ENCODE peak calls at places on chromosomes 6 and 20, in four cellular contexts. One of them, this sample, is unnamed.

GRCh38 chr6:155108070-155108815 is 113.1 kb downstream of the TIAM2 start:
- DNase-seq in left lung: no peak
- DNase-seq in mesendoderm: peak; percentile 58
- DNase-seq in IMR-90: peak; percentile 37
- DNase-seq in this sample: no peak

GRCh38 chr6:110414669-110415296 is 592 bp downstream of the DDO start:
- DNase-seq in left lung: no peak
- DNase-seq in mesendoderm: no peak
- DNase-seq in IMR-90: no peak
- DNase-seq in this sample: no peak

GRCh38 chr6:336159-337114 is 44.1 kb downstream of the DUSP22 start:
- DNase-seq in left lung: no peak
- DNase-seq in mesendoderm: no peak
- DNase-seq in IMR-90: no peak
- DNase-seq in this sample: no peak

GRCh38 chr6:72704979-72705378 is 83.1 kb downstream of the KCNQ5 start:
- DNase-seq in left lung: no peak
- DNase-seq in mesendoderm: no peak
- DNase-seq in IMR-90: no peak
- DNase-seq in this sample: no peak

GRCh38 chr6:46078294-46078693 is 51.5 kb upstream of the ENPP4 start:
- DNase-seq in left lung: no peak
- DNase-seq in mesendoderm: no peak
- DNase-seq in IMR-90: no peak
- DNase-seq in this sample: no peak

GRCh38 chr6:96450082-96450759 is 71.4 kb upstream of the UFL1 start:
- DNase-seq in left lung: peak; percentile 61
- DNase-seq in mesendoderm: no peak
- DNase-seq in IMR-90: no peak
- DNase-seq in this sample: no peak

GRCh38 chr20:42906120-42906519 is 283.6 kb downstream of the PTPRT start:
- DNase-seq in left lung: no peak
- DNase-seq in mesendoderm: no peak
- DNase-seq in IMR-90: no peak
- DNase-seq in this sample: no peak

GRCh38 chr6:42135722-42136121 is 6.7 kb downstream of the C6orf132 start:
- DNase-seq in left lung: no peak
- DNase-seq in mesendoderm: peak; percentile 53
- DNase-seq in IMR-90: no peak
- DNase-seq in this sample: no peak

GRCh38 chr6:7138111-7138510 is 30.4 kb downstream of the RREB1 start:
- DNase-seq in left lung: no peak
- DNase-seq in mesendoderm: no peak
- DNase-seq in IMR-90: no peak
- DNase-seq in this sample: no peak

GRCh38 chr6:7138921-7139358 is 31.2 kb downstream of the RREB1 start:
- DNase-seq in left lung: no peak
- DNase-seq in mesendoderm: peak; percentile 93
- DNase-seq in IMR-90: no peak
- DNase-seq in this sample: no peak

GRCh38 chr6:7135755-7136154 is 28.0 kb downstream of the RREB1 start:
- DNase-seq in left lung: no peak
- DNase-seq in mesendoderm: no peak
- DNase-seq in IMR-90: no peak
- DNase-seq in this sample: no peak

GRCh38 chr6:7136859-7137334 is 29.1 kb downstream of the RREB1 start:
- DNase-seq in left lung: no peak
- DNase-seq in mesendoderm: peak; percentile 57
- DNase-seq in IMR-90: no peak
- DNase-seq in this sample: no peak

GRCh38 chr6:7137335-7138106 is 29.8 kb downstream of the RREB1 start:
- DNase-seq in left lung: peak; percentile 71
- DNase-seq in mesendoderm: peak; percentile 76
- DNase-seq in IMR-90: peak; percentile 77
- DNase-seq in this sample: peak; percentile 78
- H3K4me1 ChIP-seq in left lung: peaks cover 26% of the 10 kb centered on the region
- H3K4me1 ChIP-seq in mesendoderm: peaks cover 13% of the 10 kb centered on the region
- H3K4me1 ChIP-seq in IMR-90: peaks cover 14% of the 10 kb centered on the region
- H3K4me1 ChIP-seq in this sample: peaks cover 55% of the 10 kb centered on the region

GRCh38 chr6:138543648-138544047 is 44.4 kb upstream of the NHSL1 start:
- DNase-seq in left lung: no peak
- DNase-seq in mesendoderm: no peak
- DNase-seq in IMR-90: no peak
- DNase-seq in this sample: no peak

GRCh38 chr6:138541793-138542481 is 42.6 kb upstream of the NHSL1 start:
- DNase-seq in left lung: no peak
- DNase-seq in mesendoderm: peak; percentile 61
- DNase-seq in IMR-90: no peak
- DNase-seq in this sample: no peak

GRCh38 chr6:138539882-138540281 is 40.6 kb upstream of the NHSL1 start:
- DNase-seq in left lung: no peak
- DNase-seq in mesendoderm: no peak
- DNase-seq in IMR-90: peak; percentile 38
- DNase-seq in this sample: no peak

GRCh38 chr6:138538390-138539031 is 39.2 kb upstream of the NHSL1 start:
- DNase-seq in left lung: no peak
- DNase-seq in mesendoderm: no peak
- DNase-seq in IMR-90: peak; percentile 83
- DNase-seq in this sample: no peak

GRCh38 chr6:138540468-138540867 is 41.2 kb upstream of the NHSL1 start:
- DNase-seq in left lung: no peak
- DNase-seq in mesendoderm: no peak
- DNase-seq in IMR-90: peak; percentile 97
- DNase-seq in this sample: no peak
- H3K4me1 ChIP-seq in left lung: peaks cover 12% of the 10 kb centered on the region
- H3K4me1 ChIP-seq in mesendoderm: peaks cover 10% of the 10 kb centered on the region
- H3K4me1 ChIP-seq in IMR-90: peaks cover 26% of the 10 kb centered on the region
- H3K4me1 ChIP-seq in this sample: no peaks in the 10 kb centered on the region

DNA sequence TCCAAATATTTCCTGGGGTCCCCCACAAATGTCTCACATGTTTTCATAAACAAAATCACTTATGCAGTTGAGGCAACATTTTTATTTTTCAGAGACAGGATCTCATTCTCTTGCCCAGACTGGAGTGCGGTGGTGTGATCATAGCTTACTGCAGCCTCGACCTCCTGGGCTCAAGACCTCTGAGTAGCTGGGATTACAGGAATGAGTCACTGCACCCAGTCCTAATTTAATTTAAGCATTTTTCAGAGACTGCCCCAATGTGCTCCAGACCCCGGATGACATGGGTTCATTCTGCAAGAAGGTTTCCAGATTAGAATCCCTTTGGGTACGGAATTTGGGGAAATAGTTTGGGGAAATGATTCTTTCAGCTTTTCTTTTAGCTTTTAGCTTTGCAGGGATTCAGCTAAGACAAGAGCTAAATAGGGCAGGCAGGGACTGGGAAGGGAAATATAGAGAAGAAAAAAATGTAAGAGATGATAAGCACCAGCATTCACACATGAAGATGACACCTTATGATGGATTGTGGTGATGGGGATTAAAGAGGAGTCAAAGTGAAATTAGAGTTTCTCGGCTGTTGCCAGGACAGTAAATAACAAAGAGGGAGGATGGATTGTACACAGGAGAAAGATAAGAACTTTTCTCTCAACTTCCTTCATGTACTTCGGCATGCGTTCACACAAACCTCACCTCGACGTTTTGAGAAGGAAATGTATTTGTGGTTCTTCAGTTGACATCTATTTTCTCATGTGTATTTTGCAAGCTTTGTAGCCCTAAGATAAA is 169.4 kb upstream of the TAB2 start:
- DNase-seq in left lung: no peak
- DNase-seq in mesendoderm: no peak
- DNase-seq in IMR-90: no peak
- DNase-seq in this sample: no peak
- H3K4me1 ChIP-seq in left lung: no peaks in the 10 kb centered on the region
- H3K4me1 ChIP-seq in mesendoderm: no peaks in the 10 kb centered on the region
- H3K4me1 ChIP-seq in IMR-90: peaks cover 2% of the 10 kb centered on the region
- H3K4me1 ChIP-seq in this sample: peaks cover 25% of the 10 kb centered on the region

GRCh38 chr20:33820362-33820761 is 9.2 kb downstream of the CHMP4B start:
- DNase-seq in left lung: no peak
- DNase-seq in mesendoderm: no peak
- DNase-seq in IMR-90: no peak
- DNase-seq in this sample: no peak
- H3K4me1 ChIP-seq in left lung: peaks cover 6% of the 10 kb centered on the region
- H3K4me1 ChIP-seq in mesendoderm: peaks cover 2% of the 10 kb centered on the region
- H3K4me1 ChIP-seq in IMR-90: peaks cover 2% of the 10 kb centered on the region
- H3K4me1 ChIP-seq in this sample: peaks cover 4% of the 10 kb centered on the region

DNA sequence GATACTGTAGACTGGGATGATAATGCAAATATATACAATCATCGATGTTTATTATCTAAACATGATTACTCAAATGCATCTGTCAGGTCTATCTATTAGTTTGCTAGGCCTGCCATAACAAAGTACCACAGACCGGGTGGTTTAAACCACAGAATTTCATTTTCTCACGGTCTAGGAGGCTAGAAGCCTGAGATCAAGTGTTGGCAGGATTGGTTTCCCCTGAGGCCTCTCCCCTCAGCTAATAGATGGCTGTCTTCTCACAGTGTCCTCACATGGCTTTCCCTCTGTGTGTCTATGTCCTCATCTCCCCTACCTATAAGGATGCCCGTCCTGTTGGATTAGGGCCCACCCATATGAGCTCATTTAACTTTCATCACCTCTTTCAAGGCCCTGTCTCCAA is 512.6 kb upstream of the SLC35B3 start:
- DNase-seq in left lung: no peak
- DNase-seq in mesendoderm: no peak
- DNase-seq in IMR-90: no peak
- DNase-seq in this sample: no peak
- H3K4me1 ChIP-seq in left lung: no peaks in the 10 kb centered on the region
- H3K4me1 ChIP-seq in mesendoderm: no peaks in the 10 kb centered on the region
- H3K4me1 ChIP-seq in IMR-90: no peaks in the 10 kb centered on the region
- H3K4me1 ChIP-seq in this sample: no peaks in the 10 kb centered on the region

GRCh38 chr20:48741669-48742068 is 86.1 kb downstream of the PREX1 start:
- DNase-seq in left lung: no peak
- DNase-seq in mesendoderm: no peak
- DNase-seq in IMR-90: no peak
- DNase-seq in this sample: no peak
- H3K4me1 ChIP-seq in left lung: peaks cover 7% of the 10 kb centered on the region
- H3K4me1 ChIP-seq in mesendoderm: no peaks in the 10 kb centered on the region
- H3K4me1 ChIP-seq in IMR-90: no peaks in the 10 kb centered on the region
- H3K4me1 ChIP-seq in this sample: no peaks in the 10 kb centered on the region

DNA sequence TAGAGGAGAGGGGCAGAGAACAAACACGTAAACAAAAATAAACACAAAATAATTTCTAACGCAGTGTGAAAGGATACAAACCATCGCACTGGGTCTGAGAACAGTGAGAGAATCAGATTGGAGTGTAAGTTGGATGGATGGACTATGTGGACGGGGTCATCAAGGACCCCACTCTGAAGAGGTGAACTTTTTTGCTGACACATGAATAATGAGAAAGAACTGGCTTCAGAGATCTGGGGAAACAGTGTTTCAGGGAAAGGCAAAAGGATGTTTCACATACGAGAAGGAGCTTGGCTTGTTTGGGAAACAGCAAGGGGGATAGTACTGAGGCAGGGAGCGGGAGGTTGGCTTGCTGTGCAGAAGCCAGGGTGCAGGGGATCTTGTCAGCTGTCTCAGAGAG is 295.4 kb downstream of the ZNF217 start:
- DNase-seq in left lung: no peak
- DNase-seq in mesendoderm: no peak
- DNase-seq in IMR-90: no peak
- DNase-seq in this sample: no peak
- H3K4me1 ChIP-seq in left lung: no peaks in the 10 kb centered on the region
- H3K4me1 ChIP-seq in mesendoderm: no peaks in the 10 kb centered on the region
- H3K4me1 ChIP-seq in IMR-90: no peaks in the 10 kb centered on the region
- H3K4me1 ChIP-seq in this sample: no peaks in the 10 kb centered on the region

GRCh38 chr6:139711714-139712585 is 337.5 kb upstream of the CITED2 start:
- DNase-seq in left lung: no peak
- DNase-seq in mesendoderm: no peak
- DNase-seq in IMR-90: peak; percentile 63
- DNase-seq in this sample: no peak

GRCh38 chr6:139708342-139709199 is 334.1 kb upstream of the CITED2 start:
- DNase-seq in left lung: no peak
- DNase-seq in mesendoderm: peak; percentile 29
- DNase-seq in IMR-90: peak; percentile 86
- DNase-seq in this sample: no peak

GRCh38 chr6:139713911-139714527 is 339.6 kb upstream of the CITED2 start:
- DNase-seq in left lung: no peak
- DNase-seq in mesendoderm: peak; percentile 8
- DNase-seq in IMR-90: no peak
- DNase-seq in this sample: no peak

GRCh38 chr6:139713416-139713815 is 339.0 kb upstream of the CITED2 start:
- DNase-seq in left lung: no peak
- DNase-seq in mesendoderm: peak; percentile 22
- DNase-seq in IMR-90: no peak
- DNase-seq in this sample: no peak

GRCh38 chr6:139710578-139710977 is 336.1 kb upstream of the CITED2 start:
- DNase-seq in left lung: no peak
- DNase-seq in mesendoderm: no peak
- DNase-seq in IMR-90: no peak
- DNase-seq in this sample: no peak
- H3K4me1 ChIP-seq in left lung: peaks cover 5% of the 10 kb centered on the region
- H3K4me1 ChIP-seq in mesendoderm: no peaks in the 10 kb centered on the region
- H3K4me1 ChIP-seq in IMR-90: peaks cover 8% of the 10 kb centered on the region
- H3K4me1 ChIP-seq in this sample: no peaks in the 10 kb centered on the region

GRCh38 chr20:8210749-8211148 is 78.7 kb downstream of the PLCB1 start:
- DNase-seq in left lung: no peak
- DNase-seq in mesendoderm: no peak
- DNase-seq in IMR-90: no peak
- DNase-seq in this sample: no peak
- H3K4me1 ChIP-seq in left lung: no peaks in the 10 kb centered on the region
- H3K4me1 ChIP-seq in mesendoderm: peaks cover 4% of the 10 kb centered on the region
- H3K4me1 ChIP-seq in IMR-90: peaks cover 17% of the 10 kb centered on the region
- H3K4me1 ChIP-seq in this sample: peaks cover 42% of the 10 kb centered on the region

This sample was measured in DND-41.